ENCODE peak calls at places on chromosomes 4 and X, in ten cellular contexts. One of them, this sample, is unnamed.

GRCh38 chr4:73917081-73917501 is 47.9 kb downstream of the CXCL1 start:
- DNase-seq in CD8-positive, alpha-beta T cell: no peak
- DNase-seq in fibroblast of lung: peak; percentile 97
- DNase-seq in iPS DF 6.9: no peak
- DNase-seq in Peyer's patch: no peak
- DNase-seq in colonic mucosa: no peak
- DNase-seq in foreskin keratinocyte: peak; percentile 94
- DNase-seq in HCT116: no peak
- DNase-seq in prostate gland: no peak
- DNase-seq in neural progenitor cell: no peak
- DNase-seq in this sample: no peak

GRCh38 chrX:138925330-138925729 is 213.8 kb upstream of the FGF13 start:
- DNase-seq in CD8-positive, alpha-beta T cell: no peak
- DNase-seq in fibroblast of lung: peak; percentile 95
- DNase-seq in iPS DF 6.9: no peak
- DNase-seq in Peyer's patch: no peak
- DNase-seq in colonic mucosa: no peak
- DNase-seq in foreskin keratinocyte: peak; percentile 77
- DNase-seq in HCT116: no peak
- DNase-seq in prostate gland: no peak
- DNase-seq in neural progenitor cell: no peak
- DNase-seq in this sample: no peak

GRCh38 chrX:64151911-64152310 is 53.6 kb downstream of the AMER1 start:
- DNase-seq in CD8-positive, alpha-beta T cell: no peak
- DNase-seq in fibroblast of lung: no peak
- DNase-seq in iPS DF 6.9: no peak
- DNase-seq in Peyer's patch: no peak
- DNase-seq in colonic mucosa: no peak
- DNase-seq in foreskin keratinocyte: peak; percentile 54
- DNase-seq in HCT116: no peak
- DNase-seq in prostate gland: peak; percentile 29
- DNase-seq in neural progenitor cell: no peak
- DNase-seq in this sample: no peak

GRCh38 chrX:47047989-47048388 is 30.3 kb upstream of the RGN start:
- DNase-seq in CD8-positive, alpha-beta T cell: no peak
- DNase-seq in fibroblast of lung: no peak
- DNase-seq in iPS DF 6.9: no peak
- DNase-seq in Peyer's patch: no peak
- DNase-seq in colonic mucosa: no peak
- DNase-seq in foreskin keratinocyte: no peak
- DNase-seq in HCT116: no peak
- DNase-seq in prostate gland: no peak
- DNase-seq in neural progenitor cell: peak; percentile 2
- DNase-seq in this sample: no peak

GRCh38 chr4:123102897-123103489 is 180.6 kb upstream of the NUDT6 start:
- DNase-seq in CD8-positive, alpha-beta T cell: no peak
- DNase-seq in fibroblast of lung: peak; percentile 52
- DNase-seq in iPS DF 6.9: no peak
- DNase-seq in Peyer's patch: no peak
- DNase-seq in colonic mucosa: no peak
- DNase-seq in foreskin keratinocyte: peak; percentile 53
- DNase-seq in HCT116: peak; percentile 19
- DNase-seq in prostate gland: no peak
- DNase-seq in neural progenitor cell: peak; percentile 44
- DNase-seq in this sample: no peak

GRCh38 chr4:38179690-38180299 is 219.6 kb downstream of the PTTG2 start:
- DNase-seq in CD8-positive, alpha-beta T cell: peak; percentile 58
- DNase-seq in fibroblast of lung: peak; percentile 85
- DNase-seq in iPS DF 6.9: peak; percentile 76
- DNase-seq in Peyer's patch: peak; percentile 72
- DNase-seq in colonic mucosa: peak; percentile 88
- DNase-seq in foreskin keratinocyte: peak; percentile 69
- DNase-seq in HCT116: no peak
- DNase-seq in prostate gland: peak; percentile 86
- DNase-seq in neural progenitor cell: peak; percentile 75
- DNase-seq in this sample: peak; percentile 68

GRCh38 chr4:35300996-35301774 is 943.1 kb downstream of the ARAP2 start:
- DNase-seq in CD8-positive, alpha-beta T cell: no peak
- DNase-seq in fibroblast of lung: no peak
- DNase-seq in iPS DF 6.9: peak; percentile 29
- DNase-seq in Peyer's patch: no peak
- DNase-seq in colonic mucosa: no peak
- DNase-seq in foreskin keratinocyte: no peak
- DNase-seq in HCT116: no peak
- DNase-seq in prostate gland: no peak
- DNase-seq in neural progenitor cell: peak; percentile 89
- DNase-seq in this sample: no peak

GRCh38 chr4:163554870-163555465 is 60.5 kb downstream of the TMA16 start:
- DNase-seq in CD8-positive, alpha-beta T cell: no peak
- DNase-seq in fibroblast of lung: no peak
- DNase-seq in iPS DF 6.9: no peak
- DNase-seq in Peyer's patch: no peak
- DNase-seq in colonic mucosa: no peak
- DNase-seq in foreskin keratinocyte: no peak
- DNase-seq in HCT116: no peak
- DNase-seq in prostate gland: no peak
- DNase-seq in neural progenitor cell: no peak
- DNase-seq in this sample: no peak

GRCh38 chr4:143355540-143356217 is 19.0 kb downstream of the GAB1 start:
- DNase-seq in CD8-positive, alpha-beta T cell: no peak
- DNase-seq in fibroblast of lung: peak; percentile 56
- DNase-seq in iPS DF 6.9: no peak
- DNase-seq in Peyer's patch: no peak
- DNase-seq in colonic mucosa: no peak
- DNase-seq in foreskin keratinocyte: peak; percentile 91
- DNase-seq in HCT116: no peak
- DNase-seq in prostate gland: no peak
- DNase-seq in neural progenitor cell: no peak
- DNase-seq in this sample: no peak

GRCh38 chr4:25970241-25970675 is 56.2 kb downstream of the SMIM20 start:
- DNase-seq in CD8-positive, alpha-beta T cell: no peak
- DNase-seq in fibroblast of lung: peak; percentile 23
- DNase-seq in iPS DF 6.9: no peak
- DNase-seq in Peyer's patch: peak; percentile 30
- DNase-seq in colonic mucosa: peak; percentile 29
- DNase-seq in foreskin keratinocyte: no peak
- DNase-seq in HCT116: no peak
- DNase-seq in prostate gland: no peak
- DNase-seq in neural progenitor cell: no peak
- DNase-seq in this sample: peak; percentile 68

GRCh38 chr4:14035076-14035475 is 407.6 kb upstream of the BOD1L1 start:
- DNase-seq in CD8-positive, alpha-beta T cell: no peak
- DNase-seq in fibroblast of lung: no peak
- DNase-seq in iPS DF 6.9: no peak
- DNase-seq in Peyer's patch: no peak
- DNase-seq in colonic mucosa: no peak
- DNase-seq in foreskin keratinocyte: no peak
- DNase-seq in HCT116: no peak
- DNase-seq in prostate gland: no peak
- DNase-seq in neural progenitor cell: no peak
- DNase-seq in this sample: no peak

GRCh38 chr4:26457412-26457811 is 32.9 kb downstream of the CCKAR start:
- DNase-seq in CD8-positive, alpha-beta T cell: no peak
- DNase-seq in fibroblast of lung: no peak
- DNase-seq in iPS DF 6.9: no peak
- DNase-seq in Peyer's patch: no peak
- DNase-seq in colonic mucosa: no peak
- DNase-seq in foreskin keratinocyte: no peak
- DNase-seq in HCT116: no peak
- DNase-seq in prostate gland: no peak
- DNase-seq in neural progenitor cell: no peak
- DNase-seq in this sample: no peak

GRCh38 chr4:79317711-79318110 is 8.2 kb downstream of the NAA11 start:
- DNase-seq in CD8-positive, alpha-beta T cell: no peak
- DNase-seq in fibroblast of lung: no peak
- DNase-seq in iPS DF 6.9: no peak
- DNase-seq in Peyer's patch: no peak
- DNase-seq in colonic mucosa: no peak
- DNase-seq in foreskin keratinocyte: no peak
- DNase-seq in HCT116: no peak
- DNase-seq in prostate gland: no peak
- DNase-seq in neural progenitor cell: no peak
- DNase-seq in this sample: no peak

GRCh38 chr4:183955666-183956065 is 50.6 kb downstream of the STOX2 start:
- DNase-seq in CD8-positive, alpha-beta T cell: no peak
- DNase-seq in fibroblast of lung: no peak
- DNase-seq in iPS DF 6.9: no peak
- DNase-seq in Peyer's patch: no peak
- DNase-seq in colonic mucosa: no peak
- DNase-seq in foreskin keratinocyte: no peak
- DNase-seq in HCT116: no peak
- DNase-seq in prostate gland: no peak
- DNase-seq in neural progenitor cell: no peak
- DNase-seq in this sample: no peak

GRCh38 chrX:46758163-46758955 is 559 bp downstream of the SLC9A7 start:
- DNase-seq in CD8-positive, alpha-beta T cell: no peak
- DNase-seq in fibroblast of lung: peak; percentile 27
- DNase-seq in iPS DF 6.9: no peak
- DNase-seq in Peyer's patch: peak; percentile 27
- DNase-seq in colonic mucosa: no peak
- DNase-seq in foreskin keratinocyte: no peak
- DNase-seq in HCT116: no peak
- DNase-seq in prostate gland: peak; percentile 15
- DNase-seq in neural progenitor cell: no peak
- DNase-seq in this sample: peak; percentile 66

GRCh38 chrX:82742351-82742750 is 765.7 kb upstream of the POU3F4 start:
- DNase-seq in CD8-positive, alpha-beta T cell: no peak
- DNase-seq in fibroblast of lung: no peak
- DNase-seq in iPS DF 6.9: no peak
- DNase-seq in Peyer's patch: no peak
- DNase-seq in colonic mucosa: no peak
- DNase-seq in foreskin keratinocyte: no peak
- DNase-seq in HCT116: no peak
- DNase-seq in prostate gland: no peak
- DNase-seq in neural progenitor cell: no peak
- DNase-seq in this sample: no peak

GRCh38 chr4:1544861-1545275 is 138.6 kb upstream of the NKX1-1 start:
- DNase-seq in CD8-positive, alpha-beta T cell: peak; percentile 25
- DNase-seq in fibroblast of lung: no peak
- DNase-seq in iPS DF 6.9: no peak
- DNase-seq in Peyer's patch: no peak
- DNase-seq in colonic mucosa: peak; percentile 49
- DNase-seq in foreskin keratinocyte: no peak
- DNase-seq in HCT116: no peak
- DNase-seq in prostate gland: peak; percentile 58
- DNase-seq in neural progenitor cell: no peak
- DNase-seq in this sample: no peak

GRCh38 chrX:10015711-10016515 is 48.8 kb downstream of the CLDN34 start:
- DNase-seq in CD8-positive, alpha-beta T cell: no peak
- DNase-seq in fibroblast of lung: peak; percentile 44
- DNase-seq in iPS DF 6.9: no peak
- DNase-seq in Peyer's patch: no peak
- DNase-seq in colonic mucosa: peak; percentile 23
- DNase-seq in foreskin keratinocyte: no peak
- DNase-seq in HCT116: no peak
- DNase-seq in prostate gland: peak; percentile 8
- DNase-seq in neural progenitor cell: peak; percentile 65
- DNase-seq in this sample: peak; percentile 68

DNA sequence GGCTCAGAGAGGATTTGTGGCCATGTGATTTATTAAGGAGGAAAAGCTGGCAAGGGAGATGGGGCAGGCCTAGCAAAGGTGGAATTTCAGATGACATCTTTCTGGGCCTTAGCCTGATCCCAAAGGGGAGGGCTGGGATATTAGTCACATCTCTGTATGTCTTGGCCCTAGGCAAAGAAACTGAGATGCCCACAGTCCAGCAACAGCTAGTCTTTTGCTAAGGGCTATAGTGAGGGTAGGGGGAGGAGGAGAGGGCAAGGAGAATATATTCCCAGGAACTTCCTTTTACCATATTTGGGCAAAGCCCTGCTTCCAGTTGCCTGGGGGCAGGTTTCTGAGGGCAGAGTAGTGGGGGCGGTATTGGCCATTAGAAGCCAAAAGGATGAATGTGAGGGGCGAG is 209.8 kb upstream of the NR3C2 start:
- DNase-seq in CD8-positive, alpha-beta T cell: no peak
- DNase-seq in fibroblast of lung: peak; percentile 3
- DNase-seq in iPS DF 6.9: no peak
- DNase-seq in Peyer's patch: no peak
- DNase-seq in colonic mucosa: no peak
- DNase-seq in foreskin keratinocyte: peak; percentile 6
- DNase-seq in HCT116: no peak
- DNase-seq in prostate gland: no peak
- DNase-seq in neural progenitor cell: peak; percentile 3
- DNase-seq in this sample: no peak
- H3K27ac ChIP-seq in CD8-positive, alpha-beta T cell: no peak overlapping the region
- H3K27ac ChIP-seq in fibroblast of lung: no peak overlapping the region
- H3K27ac ChIP-seq in iPS DF 6.9: no peak overlapping the region
- H3K27ac ChIP-seq in Peyer's patch: no peak overlapping the region
- H3K27ac ChIP-seq in colonic mucosa: no peak overlapping the region
- H3K27ac ChIP-seq in foreskin keratinocyte: no peak overlapping the region
- H3K27ac ChIP-seq in HCT116: no peak overlapping the region
- H3K27ac ChIP-seq in prostate gland: no peak overlapping the region
- H3K27ac ChIP-seq in neural progenitor cell: no peak overlapping the region
- H3K27ac ChIP-seq in this sample: no peak overlapping the region

GRCh38 chrX:119303137-119303536 is 67.1 kb downstream of the PGRMC1 start:
- DNase-seq in CD8-positive, alpha-beta T cell: no peak
- DNase-seq in fibroblast of lung: no peak
- DNase-seq in iPS DF 6.9: no peak
- DNase-seq in Peyer's patch: no peak
- DNase-seq in colonic mucosa: no peak
- DNase-seq in foreskin keratinocyte: no peak
- DNase-seq in HCT116: no peak
- DNase-seq in prostate gland: no peak
- DNase-seq in neural progenitor cell: no peak
- DNase-seq in this sample: no peak
- H3K27me3 ChIP-seq in CD8-positive, alpha-beta T cell: no peaks in the 10 kb centered on the region
- H3K27me3 ChIP-seq in fibroblast of lung: no peaks in the 10 kb centered on the region
- H3K27me3 ChIP-seq in iPS DF 6.9: no peaks in the 10 kb centered on the region
- H3K27me3 ChIP-seq in Peyer's patch: no peaks in the 10 kb centered on the region
- H3K27me3 ChIP-seq in colonic mucosa: no peaks in the 10 kb centered on the region
- H3K27me3 ChIP-seq in foreskin keratinocyte: no peaks in the 10 kb centered on the region
- H3K27me3 ChIP-seq in HCT116: no peaks in the 10 kb centered on the region
- H3K27me3 ChIP-seq in prostate gland: no peaks in the 10 kb centered on the region
- H3K27me3 ChIP-seq in neural progenitor cell: no peaks in the 10 kb centered on the region
- H3K27me3 ChIP-seq in this sample: no peaks in the 10 kb centered on the region

DNA sequence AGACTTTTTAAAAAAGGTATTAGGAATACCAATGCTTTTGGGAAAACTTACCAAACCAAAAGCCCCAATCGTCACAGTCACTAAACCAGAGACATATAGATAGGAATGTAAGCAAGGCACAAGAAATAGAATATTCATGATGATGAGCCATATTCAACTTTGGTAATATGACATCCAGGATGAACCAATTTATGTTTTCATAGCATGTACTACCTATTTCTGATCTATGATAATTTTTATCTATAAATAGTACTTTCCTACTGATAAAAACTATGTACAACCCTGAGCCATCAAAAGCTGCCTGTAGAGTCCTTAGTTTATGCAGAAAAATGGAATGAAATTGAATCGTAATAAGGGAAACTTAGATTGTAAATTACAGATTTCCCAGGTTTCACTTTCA is 18.9 kb downstream of the CAMK2D start:
- DNase-seq in CD8-positive, alpha-beta T cell: no peak
- DNase-seq in fibroblast of lung: no peak
- DNase-seq in iPS DF 6.9: no peak
- DNase-seq in Peyer's patch: no peak
- DNase-seq in colonic mucosa: no peak
- DNase-seq in foreskin keratinocyte: no peak
- DNase-seq in HCT116: no peak
- DNase-seq in prostate gland: no peak
- DNase-seq in neural progenitor cell: no peak
- DNase-seq in this sample: no peak
- H3K27ac ChIP-seq in CD8-positive, alpha-beta T cell: no peak overlapping the region
- H3K27ac ChIP-seq in fibroblast of lung: no peak overlapping the region
- H3K27ac ChIP-seq in iPS DF 6.9: no peak overlapping the region
- H3K27ac ChIP-seq in Peyer's patch: no peak overlapping the region
- H3K27ac ChIP-seq in colonic mucosa: no peak overlapping the region
- H3K27ac ChIP-seq in foreskin keratinocyte: no peak overlapping the region
- H3K27ac ChIP-seq in HCT116: no peak overlapping the region
- H3K27ac ChIP-seq in prostate gland: no peak overlapping the region
- H3K27ac ChIP-seq in neural progenitor cell: no peak overlapping the region
- H3K27ac ChIP-seq in this sample: no peak overlapping the region

GRCh38 chr4:157220026-157220881 is at the start of gene GRIA2:
- DNase-seq in CD8-positive, alpha-beta T cell: no peak
- DNase-seq in fibroblast of lung: peak; percentile 67
- DNase-seq in iPS DF 6.9: peak; percentile 48
- DNase-seq in Peyer's patch: no peak
- DNase-seq in colonic mucosa: no peak
- DNase-seq in foreskin keratinocyte: peak; percentile 23
- DNase-seq in HCT116: no peak
- DNase-seq in prostate gland: no peak
- DNase-seq in neural progenitor cell: peak; percentile 93
- DNase-seq in this sample: peak; percentile 72
- H3K27me3 ChIP-seq in CD8-positive, alpha-beta T cell: peaks cover 6% of the 10 kb centered on the region
- H3K27me3 ChIP-seq in fibroblast of lung: peaks cover 26% of the 10 kb centered on the region
- H3K27me3 ChIP-seq in iPS DF 6.9: peaks cover 30% of the 10 kb centered on the region
- H3K27me3 ChIP-seq in Peyer's patch: no peaks in the 10 kb centered on the region
- H3K27me3 ChIP-seq in colonic mucosa: peaks cover 29% of the 10 kb centered on the region
- H3K27me3 ChIP-seq in foreskin keratinocyte: peaks cover 69% of the 10 kb centered on the region
- H3K27me3 ChIP-seq in HCT116: no peaks in the 10 kb centered on the region
- H3K27me3 ChIP-seq in prostate gland: peaks cover 14% of the 10 kb centered on the region
- H3K27me3 ChIP-seq in neural progenitor cell: peaks cover 75% of the 10 kb centered on the region
- H3K27me3 ChIP-seq in this sample: peaks cover 43% of the 10 kb centered on the region